ENCODE peak calls at places on chromosomes 3 and 15, in four cellular contexts. Q is A549, B is K562, C is GM12878. U is an unnamed sample.

GRCh38 chr3:193890036-193890897 is 245.7 kb upstream of the HES1 start:
- DNase-seq in Q (no peak), B (no peak), C (no peak), U (no peak)

GRCh38 chr3:27521179-27521871 is 37.1 kb upstream of the SLC4A7 start:
- DNase-seq in Q (peak; percentile 93), B (no peak), C (no peak), U (peak; percentile 93)

GRCh38 chr3:69370156-69370944 is 15.5 kb downstream of the FRMD4B start:
- DNase-seq in Q (no peak), B (no peak), C (no peak), U (peak; percentile 2)

GRCh38 chr15:77481670-77482069 is 61.0 kb downstream of the HMG20A start:
- DNase-seq in Q (no peak), B (no peak), C (no peak), U (no peak)

GRCh38 chr3:56119575-56120349 is 348.5 kb downstream of the ERC2 start:
- DNase-seq in Q (no peak), B (no peak), C (no peak), U (peak; percentile 0)

GRCh38 chr3:151816091-151816604 is 2.2 kb downstream of the AADAC start:
- DNase-seq in Q (peak; percentile 72), B (peak; percentile 11), C (no peak), U (no peak)

GRCh38 chr3:66037986-66038369 is 740 bp downstream of the MAGI1 start:
- DNase-seq in Q (no peak), B (peak; percentile 0), C (no peak), U (no peak)

GRCh38 chr3:46668591-46668990 is 24.9 kb downstream of the ALS2CL start:
- DNase-seq in Q (no peak), B (no peak), C (no peak), U (no peak)

GRCh38 chr3:11438636-11439035 is 166.4 kb downstream of the ATG7 start:
- DNase-seq in Q (no peak), B (no peak), C (no peak), U (no peak)

GRCh38 chr3:131218196-131218595 is 163.4 kb upstream of the NUDT16 start:
- DNase-seq in Q (no peak), B (no peak), C (no peak), U (no peak)

GRCh38 chr15:52438047-52438446 is 90.6 kb downstream of the MYO5A start:
- DNase-seq in Q (peak; percentile 69), B (peak; percentile 9), C (peak; percentile 3), U (peak; percentile 77)

GRCh38 chr15:25070357-25070963 is 115.7 kb downstream of the SNRPN start:
- DNase-seq in Q (no peak), B (no peak), C (no peak), U (no peak)

GRCh38 chr15:70955151-70955550 is 62.5 kb downstream of the LRRC49 start:
- DNase-seq in Q (no peak), B (no peak), C (no peak), U (no peak)

GRCh38 chr15:25171111-25171811 is 216.5 kb downstream of the SNRPN start:
- DNase-seq in Q (no peak), B (no peak), C (no peak), U (no peak)

GRCh38 chr15:97071658-97072057 is 741.2 kb downstream of the NR2F2 start:
- DNase-seq in Q (no peak), B (no peak), C (no peak), U (no peak)

GRCh38 chr3:65210026-65210814 is 522.4 kb upstream of the ADAMTS9 start:
- DNase-seq in Q (no peak), B (no peak), C (no peak), U (no peak)

GRCh38 chr3:14405120-14405885 is 2.9 kb downstream of the SLC6A6 start:
- DNase-seq in Q (no peak), B (peak; percentile 62), C (no peak), U (no peak)

GRCh38 chr3:128274837-128275236 is 121.6 kb downstream of the EEFSEC start:
- DNase-seq in Q (no peak), B (no peak), C (no peak), U (no peak)

GRCh38 chr3:9028134-9028533 is 64.9 kb upstream of the RAD18 start:
- DNase-seq in Q (no peak), B (no peak), C (no peak), U (no peak)

GRCh38 chr3:13856006-13856405 is 23.9 kb downstream of the WNT7A start:
- DNase-seq in Q (no peak), B (no peak), C (no peak), U (no peak)

GRCh38 chr15:71294636-71295241 is 179.5 kb downstream of the THSD4 start:
- DNase-seq in Q (peak; percentile 99), B (no peak), C (no peak), U (no peak)

GRCh38 chr3:38117163-38117716 is 19.7 kb downstream of the ACAA1 start:
- DNase-seq in Q (no peak), B (no peak), C (no peak), U (no peak)

GRCh38 chr3:14911651-14912050 is 35.7 kb upstream of the NR2C2 start:
- DNase-seq in Q (no peak), B (no peak), C (no peak), U (no peak)

GRCh38 chr3:159322322-159322939 is 520.6 kb downstream of the MFSD1 start:
- DNase-seq in Q (peak; percentile 40), B (peak; percentile 24), C (no peak), U (peak; percentile 46)

GRCh38 chr3:72041531-72041930 is 256.6 kb upstream of the PROK2 start:
- DNase-seq in Q (no peak), B (no peak), C (no peak), U (no peak)

GRCh38 chr15:64045774-64046346 is 425 bp downstream of the DAPK2 start:
- DNase-seq in Q (no peak), B (no peak), C (no peak), U (peak; percentile 13)

GRCh38 chr3:9302425-9303181 is 53.2 kb upstream of the SRGAP3 start:
- DNase-seq in Q (peak; percentile 79), B (peak; percentile 87), C (no peak), U (peak; percentile 83)

GRCh38 chr15:71743861-71744382 is 66.4 kb upstream of the NR2E3 start:
- DNase-seq in Q (peak; percentile 73), B (peak; percentile 66), C (no peak), U (peak; percentile 45)

GRCh38 chr3:24838533-24838932 is 343.9 kb upstream of the THRB start:
- DNase-seq in Q (no peak), B (no peak), C (no peak), U (no peak)

GRCh38 chr3:36707623-36708409 is 56.5 kb downstream of the DCLK3 start:
- DNase-seq in Q (peak; percentile 90), B (peak; percentile 65), C (no peak), U (peak; percentile 89)

GRCh38 chr15:67879440-67880129 is 39.7 kb upstream of the RNU6-1 start:
- DNase-seq in Q (no peak), B (peak; percentile 43), C (no peak), U (peak; percentile 49)

GRCh38 chr3:121243208-121243607 is 302.6 kb downstream of the POLQ start:
- DNase-seq in Q (no peak), B (no peak), C (no peak), U (no peak)

GRCh38 chr15:64112077-64112772 is 16.4 kb downstream of the SNX1 start:
- DNase-seq in Q (no peak), B (no peak), C (no peak), U (no peak)

GRCh38 chr3:61538486-61538885 is 22.9 kb upstream of the PTPRG start:
- DNase-seq in Q (no peak), B (no peak), C (no peak), U (no peak)

DNA sequence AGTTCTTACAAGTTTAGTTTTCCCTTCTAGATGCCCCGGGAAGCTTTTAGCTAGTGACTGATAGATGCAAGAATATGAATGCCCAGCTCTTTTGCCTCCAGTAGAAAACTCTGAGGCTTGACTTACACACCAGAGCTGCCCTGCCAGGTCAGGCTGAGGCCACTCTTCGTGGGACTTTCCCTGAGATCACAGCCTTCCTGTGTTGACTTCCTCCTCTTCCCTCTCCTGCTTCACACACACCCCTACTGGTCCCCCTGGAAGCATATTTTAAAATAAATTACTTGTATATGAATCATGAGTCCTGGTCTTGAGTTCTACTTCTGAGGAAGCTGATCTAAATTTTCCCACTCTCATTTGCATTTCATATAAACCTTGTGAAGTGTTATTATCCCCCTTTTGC is 413.7 kb downstream of the PDCD6IP start:
- DNase-seq in Q (no peak), B (no peak), C (no peak), U (no peak)
- TF ChIP-seq MYC in Q (no peak), B (no peak), C (no peak), U (no peak)

DNA sequence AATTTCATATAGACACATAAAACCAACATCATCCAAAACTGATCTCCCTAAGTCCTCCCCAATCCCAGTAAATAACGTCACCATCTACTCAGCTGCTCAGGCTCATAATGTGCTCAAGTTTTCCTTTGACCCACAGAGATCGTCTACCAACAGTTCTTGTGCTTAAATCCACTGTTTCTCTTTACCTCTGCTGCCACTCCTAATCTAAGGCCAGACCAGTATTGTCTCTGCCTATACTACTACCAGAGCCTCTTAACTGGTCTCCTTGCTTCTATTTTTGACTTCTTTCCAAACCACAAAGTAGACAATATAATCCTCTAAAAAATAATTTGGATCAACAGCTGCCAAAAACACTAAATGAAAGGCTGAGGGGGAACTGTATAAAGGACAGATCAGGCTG is 65.3 kb downstream of the CLASP2 start:
- DNase-seq in Q (no peak), B (peak; percentile 8), C (no peak), U (no peak)
- TF ChIP-seq MYC in Q (no peak), B (no peak), C (no peak), U (no peak)

GRCh38 chr15:61479601-61480000 is 250.5 kb upstream of the RORA start:
- DNase-seq in Q (no peak), B (no peak), C (no peak), U (no peak)
- TF ChIP-seq MYC in Q (no peak), B (no peak), C (no peak), U (no peak)

DNA sequence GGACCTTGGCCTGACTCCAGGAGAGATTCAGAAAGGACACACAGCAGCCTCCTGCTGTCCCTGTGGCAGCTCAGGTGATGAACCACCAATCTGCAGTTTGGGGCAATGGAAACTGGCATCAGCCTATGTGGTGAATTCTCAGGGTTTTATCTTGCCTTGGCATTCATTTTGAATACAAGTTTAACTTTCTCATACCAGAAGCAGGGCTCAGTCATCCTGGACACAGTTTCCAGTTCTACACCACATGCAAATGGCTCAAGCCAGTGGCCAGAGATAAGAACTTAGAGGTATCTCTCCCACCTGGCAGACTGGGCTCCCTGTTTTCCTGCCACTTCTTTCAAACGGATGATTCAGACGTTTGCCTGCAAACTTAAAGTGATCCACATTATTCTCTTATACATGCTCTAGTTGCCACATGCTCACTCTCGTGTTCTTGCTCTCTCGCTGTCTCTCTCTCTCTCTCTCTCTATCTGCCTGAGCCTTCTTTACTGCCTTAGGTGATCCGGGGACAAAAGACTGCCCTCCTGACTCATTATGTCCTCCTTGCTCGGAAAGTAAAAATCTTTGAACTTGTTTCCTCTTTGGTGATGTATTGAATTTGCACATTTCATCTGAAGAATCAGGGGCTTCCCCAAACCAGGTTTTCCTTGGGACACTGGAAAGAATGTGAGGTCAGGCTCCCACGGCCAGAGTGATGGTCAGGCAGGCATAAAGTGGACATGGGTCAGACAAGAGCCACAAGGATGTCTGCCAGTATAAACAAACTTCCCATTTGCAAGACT is 99.6 kb upstream of the STT3B start:
- DNase-seq in Q (no peak), B (no peak), C (no peak), U (no peak)
- TF ChIP-seq MYC in Q (no peak), B (no peak), C (no peak), U (no peak)

GRCh38 chr15:32657198-32657886 is 15.8 kb downstream of the SCG5 start:
- DNase-seq in Q (no peak), B (peak; percentile 22), C (no peak), U (no peak)
- TF ChIP-seq MYC in Q (no peak), B (no peak), C (no peak), U (no peak)

GRCh38 chr3:45659661-45660566 is 29.3 kb upstream of the SACM1L start:
- DNase-seq in Q (peak; percentile 82), B (peak; percentile 80), C (peak; percentile 20), U (peak; percentile 46)
- TF ChIP-seq MYC in Q (no peak), B (no peak), C (no peak), U (no peak)